ENCODE peak calls at places on chromosomes 5 and 9, in ten cellular contexts. One of them, this sample, is unnamed.

GRCh38 chr5:15183520-15183919 is 311.9 kb upstream of the ANKH start:
- DNase-seq in RWPE2: no peak
- DNase-seq in fibroblast of the aortic adventitia: peak
- DNase-seq in cardiac fibroblast: peak
- DNase-seq in NB4: no peak
- DNase-seq in left ventricle myocardium inferior: no peak
- DNase-seq in PC-9: no peak
- DNase-seq in colonic mucosa: no peak
- DNase-seq in suprapubic skin: no peak
- DNase-seq in AG04450: no peak
- DNase-seq in this sample: peak

GRCh38 chr5:163619951-163620350 is 114.5 kb downstream of the MAT2B start:
- DNase-seq in fibroblast of the aortic adventitia: no peak
- DNase-seq in RWPE2: no peak
- DNase-seq in left ventricle myocardium inferior: no peak
- DNase-seq in suprapubic skin: no peak
- DNase-seq in NB4: no peak
- DNase-seq in colonic mucosa: no peak
- DNase-seq in AG04450: no peak
- DNase-seq in cardiac fibroblast: no peak
- DNase-seq in PC-9: no peak
- DNase-seq in this sample: no peak

GRCh38 chr9:100112677-100113336 is 13.8 kb downstream of the INVS start:
- DNase-seq in PC-9: no peak
- DNase-seq in RWPE2: no peak
- DNase-seq in AG04450: no peak
- DNase-seq in NB4: no peak
- DNase-seq in fibroblast of the aortic adventitia: no peak
- DNase-seq in cardiac fibroblast: no peak
- DNase-seq in colonic mucosa: no peak
- DNase-seq in suprapubic skin: no peak
- DNase-seq in left ventricle myocardium inferior: no peak
- DNase-seq in this sample: no peak

GRCh38 chr9:123996731-123997421 is 14.7 kb upstream of the LHX2 start:
- DNase-seq in RWPE2: no peak
- DNase-seq in NB4: peak
- DNase-seq in PC-9: peak
- DNase-seq in fibroblast of the aortic adventitia: peak
- DNase-seq in cardiac fibroblast: peak
- DNase-seq in suprapubic skin: no peak
- DNase-seq in colonic mucosa: no peak
- DNase-seq in left ventricle myocardium inferior: no peak
- DNase-seq in AG04450: no peak
- DNase-seq in this sample: peak

GRCh38 chr5:97998946-97999345 is 774.5 kb upstream of the RGMB start:
- DNase-seq in suprapubic skin: no peak
- DNase-seq in left ventricle myocardium inferior: no peak
- DNase-seq in PC-9: no peak
- DNase-seq in RWPE2: no peak
- DNase-seq in AG04450: no peak
- DNase-seq in cardiac fibroblast: peak
- DNase-seq in fibroblast of the aortic adventitia: peak
- DNase-seq in NB4: no peak
- DNase-seq in colonic mucosa: no peak
- DNase-seq in this sample: peak

GRCh38 chr9:82923410-82924242 is 139.3 kb downstream of the RASEF start:
- DNase-seq in suprapubic skin: no peak
- DNase-seq in PC-9: peak
- DNase-seq in AG04450: no peak
- DNase-seq in colonic mucosa: no peak
- DNase-seq in fibroblast of the aortic adventitia: no peak
- DNase-seq in RWPE2: no peak
- DNase-seq in left ventricle myocardium inferior: no peak
- DNase-seq in cardiac fibroblast: no peak
- DNase-seq in NB4: no peak
- DNase-seq in this sample: peak

GRCh38 chr9:108673386-108673785 is 182.4 kb downstream of the ACTL7B start:
- DNase-seq in suprapubic skin: no peak
- DNase-seq in AG04450: no peak
- DNase-seq in fibroblast of the aortic adventitia: no peak
- DNase-seq in PC-9: no peak
- DNase-seq in colonic mucosa: no peak
- DNase-seq in cardiac fibroblast: no peak
- DNase-seq in NB4: no peak
- DNase-seq in RWPE2: no peak
- DNase-seq in left ventricle myocardium inferior: no peak
- DNase-seq in this sample: no peak

GRCh38 chr9:137199411-137200121 is 975 bp downstream of the TPRN start:
- DNase-seq in cardiac fibroblast: peak
- DNase-seq in PC-9: no peak
- DNase-seq in suprapubic skin: no peak
- DNase-seq in AG04450: no peak
- DNase-seq in left ventricle myocardium inferior: no peak
- DNase-seq in fibroblast of the aortic adventitia: peak
- DNase-seq in RWPE2: no peak
- DNase-seq in NB4: no peak
- DNase-seq in colonic mucosa: no peak
- DNase-seq in this sample: peak

GRCh38 chr5:149206524-149207141 is 65.0 kb upstream of the AFAP1L1 start:
- DNase-seq in RWPE2: no peak
- DNase-seq in PC-9: no peak
- DNase-seq in cardiac fibroblast: peak
- DNase-seq in left ventricle myocardium inferior: no peak
- DNase-seq in AG04450: no peak
- DNase-seq in fibroblast of the aortic adventitia: no peak
- DNase-seq in NB4: no peak
- DNase-seq in colonic mucosa: no peak
- DNase-seq in suprapubic skin: no peak
- DNase-seq in this sample: peak

GRCh38 chr5:124411089-124411488 is 335.4 kb downstream of the ZNF608 start:
- DNase-seq in fibroblast of the aortic adventitia: peak
- DNase-seq in NB4: no peak
- DNase-seq in suprapubic skin: no peak
- DNase-seq in cardiac fibroblast: peak
- DNase-seq in left ventricle myocardium inferior: no peak
- DNase-seq in AG04450: no peak
- DNase-seq in PC-9: no peak
- DNase-seq in RWPE2: no peak
- DNase-seq in colonic mucosa: no peak
- DNase-seq in this sample: peak

GRCh38 chr5:76787237-76787636 is 31.6 kb upstream of the F2RL1 start:
- DNase-seq in cardiac fibroblast: peak
- DNase-seq in left ventricle myocardium inferior: peak
- DNase-seq in fibroblast of the aortic adventitia: peak
- DNase-seq in AG04450: peak
- DNase-seq in suprapubic skin: no peak
- DNase-seq in NB4: no peak
- DNase-seq in colonic mucosa: peak
- DNase-seq in PC-9: peak
- DNase-seq in RWPE2: no peak
- DNase-seq in this sample: peak

GRCh38 chr9:124322618-124323432 is 65.1 kb downstream of the NEK6 start:
- DNase-seq in RWPE2: no peak
- DNase-seq in left ventricle myocardium inferior: no peak
- DNase-seq in NB4: peak
- DNase-seq in cardiac fibroblast: peak
- DNase-seq in AG04450: no peak
- DNase-seq in PC-9: no peak
- DNase-seq in fibroblast of the aortic adventitia: no peak
- DNase-seq in suprapubic skin: no peak
- DNase-seq in colonic mucosa: no peak
- DNase-seq in this sample: no peak

GRCh38 chr9:2824564-2824963 is 19.3 kb downstream of the PUM3 start:
- DNase-seq in colonic mucosa: no peak
- DNase-seq in suprapubic skin: no peak
- DNase-seq in cardiac fibroblast: no peak
- DNase-seq in fibroblast of the aortic adventitia: no peak
- DNase-seq in PC-9: no peak
- DNase-seq in left ventricle myocardium inferior: no peak
- DNase-seq in RWPE2: no peak
- DNase-seq in NB4: peak
- DNase-seq in AG04450: no peak
- DNase-seq in this sample: peak
- TF ChIP-seq CTCF in colonic mucosa: no peak
- TF ChIP-seq CTCF in suprapubic skin: no peak
- TF ChIP-seq CTCF in cardiac fibroblast: peak
- TF ChIP-seq CTCF in fibroblast of the aortic adventitia: peak
- TF ChIP-seq CTCF in PC-9: no peak
- TF ChIP-seq CTCF in left ventricle myocardium inferior: peak
- TF ChIP-seq CTCF in RWPE2: peak
- TF ChIP-seq CTCF in NB4: peak
- TF ChIP-seq CTCF in AG04450: peak
- TF ChIP-seq CTCF in this sample: peak

DNA sequence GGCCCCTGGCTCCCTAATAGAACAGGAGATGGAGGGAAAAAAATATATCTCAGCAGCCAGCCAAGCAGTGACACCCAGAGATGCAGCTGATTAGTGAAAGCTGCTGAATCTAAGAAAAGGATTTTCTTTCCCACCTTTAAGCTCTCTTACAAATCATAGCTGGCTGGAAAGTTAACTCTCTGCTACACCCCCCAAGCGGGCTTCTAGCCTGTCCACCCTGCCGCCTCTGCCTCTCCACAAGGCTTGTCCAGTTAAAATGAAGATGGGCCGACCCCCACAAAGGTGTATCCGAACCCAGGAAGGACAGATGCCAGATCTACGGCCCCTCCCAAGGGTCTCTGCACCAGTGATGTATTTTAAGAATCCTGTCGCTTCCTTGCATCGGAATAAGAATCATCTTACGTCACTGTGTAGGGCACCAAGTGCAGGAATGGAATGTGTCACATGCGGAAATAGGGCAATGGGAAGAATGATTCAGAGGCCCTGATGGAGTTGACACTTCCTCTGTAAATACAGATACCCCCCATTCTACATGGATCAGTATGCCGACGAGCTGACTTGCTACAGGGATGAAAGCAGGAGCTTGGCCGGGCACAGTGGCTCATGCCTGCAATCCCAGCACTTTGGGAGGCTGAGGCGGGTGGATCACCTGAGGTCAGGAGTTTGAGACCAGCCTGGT is 33.3 kb upstream of the BARHL1 start:
- DNase-seq in NB4: no peak
- DNase-seq in fibroblast of the aortic adventitia: no peak
- DNase-seq in left ventricle myocardium inferior: no peak
- DNase-seq in colonic mucosa: no peak
- DNase-seq in PC-9: peak
- DNase-seq in RWPE2: no peak
- DNase-seq in suprapubic skin: no peak
- DNase-seq in AG04450: no peak
- DNase-seq in cardiac fibroblast: peak
- DNase-seq in this sample: peak
- H3K4me3 ChIP-seq in NB4: no peak
- H3K4me3 ChIP-seq in fibroblast of the aortic adventitia: no peak
- H3K4me3 ChIP-seq in left ventricle myocardium inferior: no peak
- H3K4me3 ChIP-seq in colonic mucosa: no peak
- H3K4me3 ChIP-seq in PC-9: no peak
- H3K4me3 ChIP-seq in RWPE2: no peak
- H3K4me3 ChIP-seq in suprapubic skin: no peak
- H3K4me3 ChIP-seq in AG04450: no peak
- H3K4me3 ChIP-seq in cardiac fibroblast: no peak
- H3K4me3 ChIP-seq in this sample: no peak

GRCh38 chr9:2838984-2839367 is 4.9 kb downstream of the PUM3 start:
- DNase-seq in cardiac fibroblast: peak
- DNase-seq in left ventricle myocardium inferior: no peak
- DNase-seq in colonic mucosa: no peak
- DNase-seq in AG04450: no peak
- DNase-seq in fibroblast of the aortic adventitia: no peak
- DNase-seq in NB4: no peak
- DNase-seq in PC-9: no peak
- DNase-seq in RWPE2: no peak
- DNase-seq in suprapubic skin: no peak
- DNase-seq in this sample: peak

GRCh38 chr9:2838356-2838983 is 5.4 kb downstream of the PUM3 start:
- DNase-seq in fibroblast of the aortic adventitia: peak
- DNase-seq in NB4: no peak
- DNase-seq in left ventricle myocardium inferior: no peak
- DNase-seq in AG04450: no peak
- DNase-seq in RWPE2: no peak
- DNase-seq in suprapubic skin: no peak
- DNase-seq in cardiac fibroblast: peak
- DNase-seq in PC-9: no peak
- DNase-seq in colonic mucosa: no peak
- DNase-seq in this sample: peak

GRCh38 chr9:2833096-2833495 is 10.8 kb downstream of the PUM3 start:
- DNase-seq in NB4: peak
- DNase-seq in fibroblast of the aortic adventitia: peak
- DNase-seq in colonic mucosa: no peak
- DNase-seq in PC-9: no peak
- DNase-seq in AG04450: no peak
- DNase-seq in RWPE2: no peak
- DNase-seq in left ventricle myocardium inferior: no peak
- DNase-seq in suprapubic skin: no peak
- DNase-seq in cardiac fibroblast: peak
- DNase-seq in this sample: peak

DNA sequence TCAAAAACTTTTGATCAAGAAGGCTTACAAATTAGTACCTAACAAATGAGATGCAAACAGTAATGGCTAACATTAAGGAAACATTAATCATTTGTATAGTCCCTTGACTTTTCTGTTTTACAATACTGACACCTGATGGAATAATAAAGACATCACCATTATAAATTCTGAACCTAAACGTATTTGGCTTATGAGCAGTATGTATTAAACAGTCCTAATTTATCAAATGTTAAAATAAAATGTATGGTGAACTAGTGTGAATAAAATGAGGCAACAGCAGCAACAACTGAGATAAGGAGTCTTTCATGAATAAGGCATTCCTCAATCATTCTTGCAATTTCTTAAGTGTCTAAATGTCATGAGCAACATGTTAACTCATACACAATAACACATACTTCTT is 6.0 kb downstream of the PUM3 start:
- DNase-seq in AG04450: no peak
- DNase-seq in NB4: no peak
- DNase-seq in fibroblast of the aortic adventitia: peak
- DNase-seq in RWPE2: no peak
- DNase-seq in colonic mucosa: no peak
- DNase-seq in cardiac fibroblast: peak
- DNase-seq in suprapubic skin: no peak
- DNase-seq in left ventricle myocardium inferior: no peak
- DNase-seq in PC-9: no peak
- DNase-seq in this sample: peak
- TF ChIP-seq CTCF in AG04450: no peak
- TF ChIP-seq CTCF in NB4: no peak
- TF ChIP-seq CTCF in fibroblast of the aortic adventitia: peak
- TF ChIP-seq CTCF in RWPE2: peak
- TF ChIP-seq CTCF in colonic mucosa: no peak
- TF ChIP-seq CTCF in cardiac fibroblast: peak
- TF ChIP-seq CTCF in suprapubic skin: no peak
- TF ChIP-seq CTCF in left ventricle myocardium inferior: peak
- TF ChIP-seq CTCF in PC-9: peak
- TF ChIP-seq CTCF in this sample: peak

DNA sequence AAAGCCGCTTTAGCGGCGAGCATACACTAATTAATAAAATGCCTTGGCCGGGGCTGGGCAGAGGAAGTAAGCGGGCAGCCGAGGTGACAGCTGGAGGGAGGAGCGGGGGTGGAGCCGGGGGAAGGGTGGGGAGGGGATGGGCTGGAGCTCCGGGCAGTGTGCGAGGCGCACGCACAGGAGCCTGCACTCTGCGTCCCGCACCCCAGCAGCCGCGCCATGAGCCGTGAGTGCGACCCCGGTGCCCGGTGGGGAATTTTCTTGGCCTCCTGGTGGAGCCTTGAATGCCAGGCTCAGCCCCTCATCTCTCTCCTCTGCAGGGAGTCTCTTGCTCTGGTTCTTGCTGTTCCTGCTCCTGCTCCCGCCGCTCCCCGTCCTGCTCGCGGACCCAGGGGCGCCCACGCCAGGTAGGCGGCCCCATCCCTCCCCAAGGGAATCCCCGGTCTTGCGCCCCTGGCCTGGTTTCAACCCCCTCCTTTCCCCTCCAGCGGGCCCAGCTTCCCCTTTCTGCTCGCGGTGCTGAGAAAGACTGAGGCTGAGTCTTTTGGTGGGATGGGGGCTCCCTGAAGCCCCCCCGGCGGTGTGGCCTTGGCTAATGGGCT is at the start of gene PTGS1:
- DNase-seq in left ventricle myocardium inferior: peak
- DNase-seq in NB4: peak
- DNase-seq in RWPE2: no peak
- DNase-seq in PC-9: no peak
- DNase-seq in colonic mucosa: peak
- DNase-seq in AG04450: no peak
- DNase-seq in cardiac fibroblast: peak
- DNase-seq in fibroblast of the aortic adventitia: no peak
- DNase-seq in suprapubic skin: no peak
- DNase-seq in this sample: no peak
- H3K4me3 ChIP-seq in left ventricle myocardium inferior: peak
- H3K4me3 ChIP-seq in NB4: peak
- H3K4me3 ChIP-seq in RWPE2: peak
- H3K4me3 ChIP-seq in PC-9: no peak
- H3K4me3 ChIP-seq in colonic mucosa: peak
- H3K4me3 ChIP-seq in AG04450: peak
- H3K4me3 ChIP-seq in cardiac fibroblast: peak
- H3K4me3 ChIP-seq in fibroblast of the aortic adventitia: peak
- H3K4me3 ChIP-seq in suprapubic skin: peak
- H3K4me3 ChIP-seq in this sample: peak

This sample was measured in choroid plexus epithelial cell.